ENCODE peak calls at places on chromosomes 5 and 9, in five cellular contexts. B, Y, C, O and Z are unnamed samples.

GRCh38 chr5:179696605-179697004 is 2.2 kb upstream of the CANX start:
- DNase-seq in B (no peak), Y (no peak), O (no peak), C (no peak), Z (no peak)

GRCh38 chr9:37293664-37294524 is 128.6 kb upstream of the GRHPR start:
- DNase-seq in O (no peak), Y (peak; percentile 91), B (no peak), C (no peak), Z (no peak)

GRCh38 chr9:114282926-114283325 is 40.0 kb upstream of the ORM1 start:
- DNase-seq in C (no peak), O (no peak), Y (no peak), B (no peak), Z (no peak)

GRCh38 chr5:176739461-176740051 is 70.8 kb upstream of the UNC5A start:
- DNase-seq in Y (no peak), O (no peak), C (no peak), B (no peak), Z (no peak)

GRCh38 chr9:19161257-19162025 is 34.1 kb upstream of the PLIN2 start:
- DNase-seq in C (peak; percentile 76), O (peak; percentile 100), B (no peak), Y (peak; percentile 74), Z (peak; percentile 50)

GRCh38 chr5:87302061-87302460 is 34.4 kb downstream of the RASA1 start:
- DNase-seq in C (no peak), B (no peak), Y (no peak), O (no peak), Z (no peak)

GRCh38 chr5:72480836-72481235 is 26.4 kb downstream of the ZNF366 start:
- DNase-seq in B (no peak), Y (no peak), C (no peak), O (no peak), Z (no peak)

GRCh38 chr9:2362170-2362569 is 259.4 kb upstream of the VLDLR start:
- DNase-seq in Y (no peak), C (no peak), O (no peak), B (no peak), Z (no peak)

GRCh38 chr5:158967566-158967965 is 132.2 kb downstream of the EBF1 start:
- DNase-seq in Y (no peak), B (no peak), O (no peak), C (no peak), Z (no peak)

GRCh38 chr9:137660144-137660543 is 41.3 kb downstream of the EHMT1 start:
- DNase-seq in B (no peak), Y (no peak), O (no peak), C (no peak), Z (no peak)

GRCh38 chr5:73031839-73032238 is 76.0 kb downstream of the FCHO2 start:
- DNase-seq in C (peak; percentile 21), O (no peak), B (no peak), Y (no peak), Z (no peak)

GRCh38 chr9:22084336-22085035 is 75.4 kb upstream of the CDKN2B start:
- DNase-seq in Y (no peak), O (peak; percentile 7), C (peak; percentile 74), B (no peak), Z (no peak)

GRCh38 chr9:134908524-134909364 is 9.0 kb downstream of the FCN1 start:
- DNase-seq in C (no peak), Y (no peak), O (no peak), B (no peak), Z (no peak)

GRCh38 chr5:149357370-149358293 is at the start of gene PCYOX1L:
- DNase-seq in Y (peak; percentile 82), B (peak; percentile 84), C (peak; percentile 90), O (peak; percentile 92), Z (peak; percentile 98)

GRCh38 chr9:27431573-27431972 is 92.5 kb upstream of the IFNK start:
- DNase-seq in O (no peak), B (no peak), C (no peak), Y (no peak), Z (no peak)

GRCh38 chr5:61228691-61229280 is 66.5 kb upstream of the SMIM15 start:
- DNase-seq in C (no peak), B (no peak), Y (no peak), O (no peak), Z (no peak)

GRCh38 chr9:128771745-128772519 is at the start of gene ZER1:
- DNase-seq in Y (peak; percentile 24), B (peak; percentile 79), C (peak; percentile 64), O (peak; percentile 67), Z (peak; percentile 97)
- TF ChIP-seq ZNF274 in Y (no peak), B (no peak), C (no peak), O (peak; percentile 86), Z (no peak)

GRCh38 chr9:133843751-133844373 is 105.7 kb upstream of the SARDH start:
- DNase-seq in O (no peak), Y (no peak), B (no peak), C (no peak), Z (no peak)

GRCh38 chr9:133842721-133843227 is 104.6 kb upstream of the SARDH start:
- DNase-seq in C (no peak), O (no peak), Y (no peak), B (no peak), Z (no peak)

GRCh38 chr9:133841167-133841812 is 103.1 kb upstream of the SARDH start:
- DNase-seq in C (no peak), B (no peak), O (no peak), Y (no peak), Z (no peak)

GRCh38 chr9:133843250-133843649 is 105.1 kb upstream of the SARDH start:
- DNase-seq in Y (no peak), O (no peak), B (no peak), C (no peak), Z (no peak)

DNA sequence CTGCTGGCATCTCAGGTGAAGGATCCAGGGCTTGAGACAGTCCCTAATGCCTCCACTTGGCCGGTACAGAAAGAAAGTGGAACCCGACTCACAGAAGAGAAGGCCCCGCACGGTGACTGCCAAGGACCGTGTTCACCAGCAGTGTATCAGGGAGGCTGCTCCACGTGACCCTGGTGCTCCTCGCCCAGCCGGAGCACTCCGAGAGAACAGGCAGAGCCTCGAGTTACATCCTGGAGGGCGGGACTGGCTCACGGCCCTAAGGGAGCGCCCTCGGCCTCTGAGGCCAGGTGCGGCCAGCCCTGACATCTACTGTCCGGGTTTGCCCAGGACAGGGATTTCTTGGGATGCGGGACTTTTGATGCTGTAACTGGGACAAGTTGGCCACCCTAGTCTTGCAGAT is 104.0 kb upstream of the SARDH start:
- DNase-seq in C (no peak), B (no peak), Y (no peak), O (no peak), Z (no peak)
- TF ChIP-seq ZNF274 in C (no peak), B (no peak), Y (no peak), O (no peak), Z (no peak)

DNA sequence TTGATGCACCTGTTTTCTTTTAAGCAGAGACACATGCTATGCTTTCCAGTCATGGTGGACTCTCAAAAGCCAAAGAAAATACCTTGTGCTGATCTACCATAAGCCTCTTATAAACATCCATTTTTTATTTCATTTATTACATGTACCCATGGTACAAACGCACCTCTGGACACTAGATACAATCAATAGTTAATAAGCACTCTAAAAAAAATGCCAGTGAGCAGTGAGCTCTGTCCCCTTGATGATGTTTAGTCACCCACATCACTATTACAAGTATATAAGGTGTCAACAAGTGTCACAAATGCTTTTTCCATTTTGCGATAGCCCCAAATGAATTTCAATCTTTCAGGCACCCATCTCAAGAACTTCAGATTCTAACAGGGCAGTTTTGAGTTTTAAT is 5.9 kb downstream of the KLF4 start:
- DNase-seq in B (no peak), O (no peak), C (no peak), Y (no peak), Z (no peak)
- TF ChIP-seq ZNF274 in B (no peak), O (no peak), C (no peak), Y (no peak), Z (no peak)

DNA sequence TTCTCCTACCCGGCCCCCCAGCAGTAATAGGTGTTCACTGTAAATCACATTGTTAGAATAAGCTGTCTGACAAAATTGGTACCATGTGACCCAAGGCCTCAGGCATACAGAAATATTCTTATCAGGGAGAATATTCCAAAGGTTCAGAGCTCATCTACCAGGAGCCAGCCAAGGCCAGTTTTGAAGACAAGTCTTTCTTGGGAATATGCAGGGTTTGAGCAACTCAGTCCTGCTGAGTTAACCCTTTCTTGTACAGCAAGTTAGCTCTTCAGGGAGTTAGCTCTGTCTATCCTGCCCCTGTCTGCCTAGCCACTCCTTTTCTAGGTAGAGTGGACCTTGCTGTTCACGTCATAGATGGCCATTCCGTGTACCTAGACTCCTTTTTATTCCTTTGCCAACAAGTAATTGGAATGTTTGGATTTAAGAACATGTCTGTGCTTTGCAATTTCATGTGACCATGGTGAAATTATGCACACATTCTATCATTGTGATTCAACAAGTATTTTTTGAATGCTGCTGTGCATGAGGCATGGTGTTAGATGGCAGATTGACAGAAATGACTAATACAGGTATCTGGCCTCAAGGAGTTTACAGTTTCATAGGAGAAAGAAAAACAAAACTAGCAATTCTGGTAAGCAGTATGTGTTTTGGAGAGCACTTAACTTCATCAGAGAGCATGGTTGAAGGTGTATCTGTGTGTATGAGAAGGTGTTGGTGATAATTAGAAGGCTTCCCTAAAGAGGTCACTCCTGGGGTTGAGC is 22.6 kb downstream of the TGFBR1 start:
- DNase-seq in Y (no peak), B (no peak), C (no peak), O (no peak), Z (no peak)
- TF ChIP-seq ZNF274 in Y (no peak), B (no peak), C (no peak), O (no peak), Z (no peak)

GRCh38 chr9:110986529-110986928 is 51.7 kb downstream of the LPAR1 start:
- DNase-seq in B (no peak), C (no peak), Y (no peak), O (no peak), Z (no peak)
- TF ChIP-seq ZNF274 in B (no peak), C (no peak), Y (no peak), O (no peak), Z (no peak)

DNA sequence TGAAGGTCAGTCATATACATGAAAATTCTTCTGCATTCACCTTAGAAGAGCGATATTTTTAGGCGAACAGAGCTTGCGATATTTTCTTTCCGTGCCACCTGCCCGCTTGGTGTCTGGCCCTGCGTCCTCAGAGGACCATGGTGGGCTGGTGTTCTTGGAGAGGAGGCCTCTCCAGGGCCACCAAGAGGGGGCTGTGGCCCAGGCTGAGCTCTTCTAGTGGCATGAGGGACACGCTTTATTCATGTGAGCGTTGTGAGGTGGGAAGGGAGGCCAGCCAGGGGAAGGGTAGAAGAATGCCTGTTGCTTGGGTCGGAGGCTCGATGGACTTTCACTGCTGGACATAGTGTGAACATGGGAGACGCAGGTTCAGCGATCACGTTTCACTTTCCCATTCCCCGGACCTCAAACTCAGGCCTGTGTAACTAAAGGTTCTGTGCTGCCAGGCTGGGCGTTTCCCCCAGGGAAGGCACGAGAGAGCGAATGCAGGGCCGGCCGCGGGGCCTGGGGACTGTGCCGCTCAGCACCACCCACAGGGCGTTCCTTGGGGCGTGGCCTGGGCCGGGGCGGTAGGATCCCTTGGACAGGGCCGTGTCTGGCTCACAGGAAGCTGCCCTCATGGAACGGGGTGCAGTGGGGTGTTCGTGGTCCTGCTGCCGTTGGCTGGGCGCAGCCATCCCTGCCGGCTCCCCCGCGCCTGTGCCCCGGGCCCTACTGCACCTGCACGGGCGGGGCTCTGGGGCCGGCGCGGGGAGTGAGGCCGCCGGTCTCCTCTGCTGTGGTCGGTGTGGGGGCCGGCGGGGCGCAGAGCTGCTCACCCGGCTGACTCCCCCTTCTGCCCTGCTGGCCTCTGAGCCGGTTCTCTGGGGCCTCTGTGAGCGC is 40.7 kb upstream of the CLPTM1L start:
- DNase-seq in O (peak; percentile 20), Y (no peak), B (no peak), C (no peak), Z (peak; percentile 89)
- TF ChIP-seq ZNF274 in O (no peak), Y (no peak), B (no peak), C (no peak), Z (no peak)